ENCODE peak calls at places on chromosomes 6 and 20, in nine cellular contexts. Q is A549, Y is transverse colon, M is HepG2, W is sigmoid colon, T is K562, Z is ovary, E is H1, K is GM12878. X is an unnamed sample.
A peak's percentile ranks its signal among the peaks of the same experiment; 100 is the strongest.

GRCh38 chr6:86724695-86725094 is 212.6 kb upstream of the HTR1E start:
- DNase-seq in Q (no peak), Y (no peak), M (no peak), W (no peak), T (no peak), Z (no peak), E (no peak), K (no peak), X (no peak)

GRCh38 chr20:62938105-62938888 is at the start of gene GID8:
- DNase-seq in Q (peak; percentile 37), Y (peak; percentile 64), M (peak; percentile 35), W (peak; percentile 80), T (peak; percentile 63), Z (no peak), E (no peak), K (no peak), X (no peak)

GRCh38 chr20:36777152-36777551 is 3.6 kb upstream of the DSN1 start:
- DNase-seq in Q (no peak), Y (no peak), M (no peak), W (no peak), T (peak; percentile 59), Z (no peak), E (no peak), K (no peak), X (no peak)

GRCh38 chr6:30112402-30113376 is at the start of gene TRIM31:
- DNase-seq in Q (peak; percentile 37), Y (no peak), M (peak; percentile 79), W (no peak), T (no peak), Z (no peak), E (no peak), K (peak; percentile 55), X (no peak)

GRCh38 chr6:42251500-42251899 is 33.8 kb upstream of the MRPS10 start:
- DNase-seq in Q (no peak), Y (no peak), M (no peak), W (no peak), T (no peak), Z (no peak), E (no peak), K (no peak), X (no peak)

GRCh38 chr20:2373098-2373497 is 7.6 kb upstream of the TGM6 start:
- DNase-seq in Q (no peak), Y (no peak), M (no peak), W (no peak), T (no peak), Z (no peak), E (no peak), K (no peak), X (no peak)

GRCh38 chr6:104862456-104862855 is 2.7 kb upstream of the HACE1 start:
- DNase-seq in Q (no peak), Y (no peak), M (no peak), W (no peak), T (no peak), Z (no peak), E (no peak), K (no peak), X (no peak)

GRCh38 chr6:143468026-143468425 is 17.4 kb downstream of the PEX3 start:
- DNase-seq in Q (no peak), Y (no peak), M (no peak), W (no peak), T (no peak), Z (no peak), E (no peak), K (no peak), X (no peak)

GRCh38 chr6:113980937-113981554 is 10.1 kb upstream of the HDAC2 start:
- DNase-seq in Q (peak; percentile 23), Y (no peak), M (peak; percentile 45), W (no peak), T (peak; percentile 20), Z (no peak), E (no peak), K (no peak), X (no peak)

GRCh38 chr6:22447191-22447590 is 122.2 kb upstream of the HDGFL1 start:
- DNase-seq in Q (no peak), Y (no peak), M (no peak), W (no peak), T (no peak), Z (peak; percentile 19), E (no peak), K (no peak), X (no peak)

GRCh38 chr20:22757424-22758189 is 173.2 kb upstream of the FOXA2 start:
- DNase-seq in Q (no peak), Y (no peak), M (no peak), W (no peak), T (peak; percentile 23), Z (no peak), E (no peak), K (no peak), X (no peak)

GRCh38 chr6:36607782-36608386 is 13.7 kb downstream of the SRSF3 start:
- DNase-seq in Q (no peak), Y (no peak), M (no peak), W (peak; percentile 45), T (no peak), Z (peak; percentile 15), E (no peak), K (no peak), X (no peak)

GRCh38 chr6:79762370-79762769 is 131.2 kb downstream of the SH3BGRL2 start:
- DNase-seq in Q (peak; percentile 23), Y (no peak), M (no peak), W (no peak), T (no peak), Z (no peak), E (no peak), K (no peak), X (no peak)

GRCh38 chr6:19803331-19804330 is 33.5 kb upstream of the ID4 start:
- DNase-seq in Q (no peak), Y (no peak), M (peak; percentile 49), W (no peak), T (no peak), Z (no peak), E (no peak), K (no peak), X (no peak)
- TF ChIP-seq EP300 in Q (no peak), Y (no peak), M (no peak), W (no peak), T (no peak), Z (no peak), E (no peak), K (no peak), X (no peak)

GRCh38 chr6:169905041-169905807 is 153.8 kb downstream of the ERMARD start:
- DNase-seq in Q (peak; percentile 22), Y (no peak), M (no peak), W (peak; percentile 29), T (no peak), Z (peak; percentile 81), E (no peak), K (no peak), X (peak; percentile 57)

GRCh38 chr6:169902070-169902469 is 150.6 kb downstream of the ERMARD start:
- DNase-seq in Q (no peak), Y (no peak), M (no peak), W (peak; percentile 11), T (no peak), Z (no peak), E (no peak), K (no peak), X (no peak)

GRCh38 chr6:169902604-169903003 is 151.2 kb downstream of the ERMARD start:
- DNase-seq in Q (no peak), Y (no peak), M (no peak), W (peak; percentile 41), T (no peak), Z (no peak), E (no peak), K (no peak), X (no peak)

GRCh38 chr6:169904051-169904922 is 152.9 kb downstream of the ERMARD start:
- DNase-seq in Q (no peak), Y (no peak), M (no peak), W (peak; percentile 30), T (no peak), Z (no peak), E (no peak), K (no peak), X (no peak)

DNA sequence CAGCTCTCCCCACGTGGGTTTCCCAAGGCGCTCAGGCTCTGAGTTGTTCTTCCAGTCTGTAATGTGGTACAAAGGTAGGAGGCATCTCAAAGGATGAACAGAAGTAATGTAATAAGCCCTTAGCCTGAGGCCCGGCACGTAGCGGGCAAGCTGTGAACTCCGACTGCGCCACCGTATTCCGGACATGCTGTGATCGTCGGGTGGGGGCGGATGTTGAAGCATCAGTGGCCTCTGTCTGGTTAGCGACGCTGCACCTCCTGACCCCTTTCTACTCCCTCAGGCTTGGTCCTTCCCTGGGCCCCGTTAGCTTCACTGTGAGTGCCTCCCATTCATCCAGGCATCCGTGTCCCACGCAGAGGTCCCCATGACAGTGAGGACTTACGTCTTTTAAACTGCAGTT is 151.7 kb downstream of the ERMARD start:
- DNase-seq in Q (no peak), Y (no peak), M (no peak), W (peak; percentile 14), T (no peak), Z (no peak), E (no peak), K (no peak), X (no peak)
- H3K9me3 ChIP-seq in Q (no peaks in the 10 kb centered on the region), Y (no peaks in the 10 kb centered on the region), M (peaks cover 4% of the 10 kb centered on the region), W (no peaks in the 10 kb centered on the region), T (no peaks in the 10 kb centered on the region), Z (no peaks in the 10 kb centered on the region), E (no peaks in the 10 kb centered on the region), K (no peaks in the 10 kb centered on the region), X (no peaks in the 10 kb centered on the region)

DNA sequence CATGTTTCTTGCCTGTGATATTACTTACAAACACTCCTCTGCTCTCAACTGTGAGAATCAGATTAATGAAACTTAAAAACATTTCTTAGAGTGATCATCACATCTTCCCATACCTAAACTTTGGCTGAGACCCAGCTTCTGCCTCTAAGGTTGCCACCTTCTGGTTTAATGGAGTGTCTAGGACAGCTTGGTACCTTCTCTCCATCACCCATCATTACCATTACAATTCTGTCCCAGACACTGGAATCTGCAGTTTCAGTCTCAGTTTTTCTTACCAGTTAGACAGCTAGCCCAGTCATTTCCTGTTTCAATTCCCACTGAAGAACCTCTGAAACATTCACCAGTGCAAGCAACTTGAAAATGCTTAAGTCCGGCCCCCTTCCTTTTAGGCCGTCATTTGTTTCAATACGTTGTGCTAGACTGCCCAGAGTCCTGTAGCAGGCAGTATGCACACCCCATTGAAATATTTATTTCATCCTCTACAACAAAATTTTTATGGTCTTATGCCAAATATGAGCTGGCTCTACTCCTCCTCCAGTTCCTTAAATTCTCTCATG is 107.0 kb upstream of the FOXO3 start:
- DNase-seq in Q (no peak), Y (no peak), M (no peak), W (no peak), T (no peak), Z (no peak), E (no peak), K (no peak), X (no peak)
- TF ChIP-seq EP300 in Q (no peak), Y (no peak), M (no peak), W (no peak), T (no peak), Z (no peak), E (no peak), K (no peak), X (no peak)

DNA sequence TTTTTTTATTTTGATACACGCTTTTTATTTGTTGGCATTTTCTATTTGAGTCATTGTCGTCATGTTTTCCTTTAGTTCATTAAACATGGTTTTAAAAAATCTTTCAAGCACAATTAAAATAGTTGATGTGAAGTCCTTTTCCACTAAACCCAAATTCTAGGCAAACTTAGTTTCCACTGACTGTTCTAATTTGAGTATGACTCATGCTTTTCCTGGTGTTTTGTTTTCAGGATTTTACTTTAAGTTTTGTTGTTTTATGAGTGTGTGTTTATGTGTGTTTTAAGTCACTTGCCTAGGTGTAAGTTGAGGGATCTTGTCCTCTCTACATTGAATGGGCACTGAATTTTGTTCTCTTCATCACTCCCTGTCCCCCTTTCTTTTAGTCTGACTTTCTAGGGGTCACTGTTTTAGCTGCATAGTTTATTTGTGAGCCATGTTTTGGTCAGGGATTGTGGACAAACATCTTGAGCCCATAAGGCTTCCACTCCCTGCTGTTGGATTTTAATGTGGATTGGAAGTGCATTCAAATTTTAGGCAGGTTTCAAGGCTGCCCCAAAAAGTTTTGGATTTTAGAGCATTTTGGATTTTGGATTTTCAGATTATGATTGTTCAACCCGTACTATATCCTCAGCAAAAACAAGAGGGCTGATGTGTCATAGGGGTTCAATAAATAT is 94.8 kb downstream of the CDYL start:
- DNase-seq in Q (no peak), Y (no peak), M (no peak), W (no peak), T (no peak), Z (no peak), E (no peak), K (no peak), X (no peak)
- H3K9me3 ChIP-seq in Q (peaks cover 2% of the 10 kb centered on the region), Y (peaks cover 5% of the 10 kb centered on the region), M (no peaks in the 10 kb centered on the region), W (no peaks in the 10 kb centered on the region), T (no peaks in the 10 kb centered on the region), Z (no peaks in the 10 kb centered on the region), E (no peaks in the 10 kb centered on the region), K (no peaks in the 10 kb centered on the region), X (no peaks in the 10 kb centered on the region)